ENCODE peak calls at places on chromosomes 2 and 18, in seven cellular contexts. K is mesendoderm, U is mesenchymal stem cell, B is trophoblast cell, N is IMR-90, E is neuronal stem cell, A is H1. Q is an unnamed sample.

GRCh38 chr2:176092270-176093144 is at the start of gene HOXD13:
- DNase-seq in K (peak; percentile 77), U (no peak), B (no peak), N (no peak), E (no peak), A (peak; percentile 87), Q (peak; percentile 86)

GRCh38 chr2:121529439-121530209 is 1.1 kb upstream of the RNU4ATAC start:
- DNase-seq in K (no peak), U (peak; percentile 69), B (peak; percentile 67), N (peak; percentile 40), E (peak; percentile 78), A (no peak), Q (peak; percentile 86)

GRCh38 chr2:192314800-192315481 is 120.2 kb upstream of the TMEFF2 start:
- DNase-seq in K (no peak), U (no peak), B (no peak), N (no peak), E (no peak), A (no peak), Q (no peak)

GRCh38 chr2:240319855-240320560 is 115.5 kb upstream of the GPC1 start:
- DNase-seq in K (peak; percentile 13), U (peak; percentile 76), B (no peak), N (peak; percentile 97), E (no peak), A (no peak), Q (no peak)

GRCh38 chr2:31504305-31504704 is 76.4 kb downstream of the SRD5A2 start:
- DNase-seq in K (no peak), U (no peak), B (no peak), N (no peak), E (no peak), A (no peak), Q (no peak)

GRCh38 chr2:67260348-67261277 is 136.5 kb upstream of the ETAA1 start:
- DNase-seq in K (no peak), U (peak; percentile 97), B (peak; percentile 39), N (peak; percentile 100), E (no peak), A (no peak), Q (no peak)

GRCh38 chr2:10425656-10426055 is 22.5 kb downstream of the ODC1 start:
- DNase-seq in K (no peak), U (no peak), B (no peak), N (no peak), E (no peak), A (no peak), Q (no peak)

GRCh38 chr18:8744656-8745055 is 39.3 kb downstream of the MTCL1 start:
- DNase-seq in K (no peak), U (no peak), B (no peak), N (peak; percentile 42), E (no peak), A (no peak), Q (no peak)

GRCh38 chr2:138277062-138277461 is 224.5 kb upstream of the SPOPL start:
- DNase-seq in K (peak; percentile 95), U (no peak), B (no peak), N (no peak), E (peak; percentile 14), A (no peak), Q (no peak)

GRCh38 chr2:164757934-164758695 is 83.5 kb downstream of the COBLL1 start:
- DNase-seq in K (no peak), U (peak; percentile 70), B (peak; percentile 21), N (peak; percentile 41), E (no peak), A (no peak), Q (no peak)

GRCh38 chr2:26438926-26439325 is 37.2 kb downstream of the DRC1 start:
- DNase-seq in K (peak; percentile 26), U (peak; percentile 1), B (peak; percentile 51), N (no peak), E (no peak), A (peak; percentile 40), Q (no peak)

GRCh38 chr2:72896446-72896845 is 9.2 kb downstream of the SPR start:
- DNase-seq in K (no peak), U (no peak), B (no peak), N (no peak), E (no peak), A (no peak), Q (no peak)

GRCh38 chr18:54717673-54718435 is 110.4 kb upstream of the RAB27B start:
- DNase-seq in K (peak; percentile 56), U (peak; percentile 63), B (no peak), N (no peak), E (no peak), A (peak; percentile 56), Q (peak; percentile 71)

GRCh38 chr2:126657146-126657635 is 1.2 kb downstream of the GYPC start:
- DNase-seq in K (peak; percentile 57), U (peak; percentile 99), B (peak; percentile 10), N (peak; percentile 98), E (no peak), A (no peak), Q (peak; percentile 47)

GRCh38 chr2:26720322-26721166 is 28.0 kb downstream of the KCNK3 start:
- DNase-seq in K (peak; percentile 24), U (peak; percentile 91), B (peak; percentile 5), N (peak; percentile 82), E (no peak), A (no peak), Q (no peak)

GRCh38 chr2:69665152-69665551 is 21.6 kb upstream of the AAK1 start:
- DNase-seq in K (no peak), U (no peak), B (no peak), N (no peak), E (no peak), A (no peak), Q (no peak)

GRCh38 chr2:47309952-47310800 is 92.8 kb upstream of the MSH2 start:
- DNase-seq in K (peak; percentile 96), U (peak; percentile 60), B (no peak), N (peak; percentile 51), E (no peak), A (no peak), Q (no peak)

DNA sequence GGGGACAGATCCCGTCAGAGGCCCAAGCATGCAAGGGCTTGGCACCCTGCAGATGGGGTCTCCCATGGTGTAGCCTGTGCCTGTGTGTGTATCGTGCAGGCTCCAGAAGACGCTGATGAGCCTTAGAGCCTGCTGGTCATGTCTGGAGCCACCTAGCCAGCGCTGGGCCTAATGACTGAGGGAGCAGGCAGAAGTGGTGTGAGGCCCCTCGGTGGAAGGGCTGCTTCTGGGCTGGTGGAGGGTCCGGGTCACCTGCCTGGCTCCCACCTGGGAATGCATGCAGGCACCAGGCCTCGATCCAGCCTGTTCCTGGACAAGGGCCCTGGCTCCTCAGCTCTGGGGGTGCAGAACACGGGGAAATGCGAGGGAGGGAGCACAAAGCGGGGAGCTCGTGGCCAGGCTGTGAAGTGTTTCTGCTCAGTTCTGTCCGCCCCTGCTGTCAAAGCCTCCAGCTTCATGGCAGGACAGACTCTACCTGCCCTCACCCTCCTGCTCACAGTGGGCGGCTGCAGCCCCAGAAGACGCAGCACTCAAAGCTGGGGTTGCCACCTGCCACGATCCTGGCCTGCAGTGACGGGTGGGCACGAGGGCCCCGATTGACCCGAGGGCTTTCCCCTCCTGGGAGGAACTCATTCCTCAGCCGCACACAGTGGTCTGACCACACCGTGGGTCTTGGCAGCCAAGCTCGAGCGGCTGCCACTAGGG is 47.3 kb downstream of the HS6ST1 start:
- DNase-seq in K (no peak), U (no peak), B (no peak), N (no peak), E (no peak), A (no peak), Q (peak; percentile 25)
- H3K4ac ChIP-seq in K (no peak overlapping the region), U (no peak overlapping the region), B (no peak overlapping the region), N (no peak overlapping the region), E (no peak overlapping the region), A (no peak overlapping the region), Q (no peak overlapping the region)

GRCh38 chr2:55887351-55887750 is 36.2 kb downstream of the EFEMP1 start:
- DNase-seq in K (no peak), U (no peak), B (no peak), N (peak; percentile 55), E (no peak), A (no peak), Q (no peak)

GRCh38 chr2:55888941-55889340 is 34.6 kb downstream of the EFEMP1 start:
- DNase-seq in K (peak; percentile 31), U (no peak), B (peak; percentile 54), N (peak; percentile 46), E (peak; percentile 55), A (no peak), Q (no peak)

GRCh38 chr2:55885129-55885943 is 38.2 kb downstream of the EFEMP1 start:
- DNase-seq in K (peak; percentile 37), U (peak; percentile 94), B (peak; percentile 75), N (peak; percentile 96), E (no peak), A (no peak), Q (no peak)

GRCh38 chr2:55885944-55886281 is 37.7 kb downstream of the EFEMP1 start:
- DNase-seq in K (no peak), U (no peak), B (no peak), N (no peak), E (no peak), A (no peak), Q (no peak)

GRCh38 chr2:55887906-55888625 is 35.5 kb downstream of the EFEMP1 start:
- DNase-seq in K (no peak), U (peak; percentile 88), B (peak; percentile 66), N (peak; percentile 94), E (no peak), A (no peak), Q (no peak)
- H2BK5ac ChIP-seq in K (no peak overlapping the region), U (no peak overlapping the region), B (no peak overlapping the region), N (peak overlapping the region; percentile 94), E (no peak overlapping the region), A (no peak overlapping the region), Q (no peak overlapping the region)

GRCh38 chr18:58310517-58310916 is 266.5 kb downstream of the NEDD4L start:
- DNase-seq in K (no peak), U (peak; percentile 13), B (peak; percentile 50), N (no peak), E (no peak), A (no peak), Q (no peak)

GRCh38 chr18:58311390-58311789 is 267.4 kb downstream of the NEDD4L start:
- DNase-seq in K (no peak), U (no peak), B (no peak), N (no peak), E (no peak), A (no peak), Q (no peak)

GRCh38 chr18:58308463-58308862 is 264.4 kb downstream of the NEDD4L start:
- DNase-seq in K (no peak), U (no peak), B (no peak), N (no peak), E (no peak), A (no peak), Q (no peak)

GRCh38 chr18:58309099-58309498 is 265.1 kb downstream of the NEDD4L start:
- DNase-seq in K (no peak), U (no peak), B (no peak), N (no peak), E (no peak), A (no peak), Q (no peak)

GRCh38 chr18:58309610-58310239 is 265.7 kb downstream of the NEDD4L start:
- DNase-seq in K (no peak), U (no peak), B (no peak), N (no peak), E (no peak), A (no peak), Q (no peak)
- H3K4me1 ChIP-seq in K (no peaks in the 10 kb centered on the region), U (peaks cover 11% of the 10 kb centered on the region), B (peaks cover 3% of the 10 kb centered on the region), N (peaks cover 2% of the 10 kb centered on the region), E (no peaks in the 10 kb centered on the region), A (no peaks in the 10 kb centered on the region), Q (peaks cover 2% of the 10 kb centered on the region)

DNA sequence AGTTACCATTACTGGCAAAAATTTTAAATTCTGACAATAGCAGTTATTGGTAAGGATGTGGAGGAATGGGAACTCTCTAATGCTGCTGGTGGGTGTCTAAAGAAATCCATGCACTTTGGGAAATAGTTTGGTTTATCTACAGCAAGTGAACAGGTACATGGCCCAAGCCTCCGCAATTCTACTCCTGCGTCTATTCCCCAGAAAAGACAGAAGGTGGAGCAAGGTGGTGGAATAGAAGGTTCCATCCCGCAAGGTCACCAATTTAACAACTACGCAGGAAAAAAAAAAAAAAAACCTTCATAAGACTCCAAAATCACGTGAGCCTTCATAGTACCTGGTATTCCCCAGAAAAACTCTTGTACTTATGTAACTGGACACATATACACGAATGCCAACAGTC is 6.5 kb downstream of the CFAP65 start:
- DNase-seq in K (no peak), U (no peak), B (no peak), N (no peak), E (no peak), A (no peak), Q (no peak)
- H3K4ac ChIP-seq in K (no peak overlapping the region), U (no peak overlapping the region), B (no peak overlapping the region), N (no peak overlapping the region), E (no peak overlapping the region), A (no peak overlapping the region), Q (no peak overlapping the region)

Q was measured in H9.